ENCODE peak calls at places on chromosomes 11 and 22, in eight cellular contexts. I, U, F, A, P, R, H and X are unnamed samples. For H3K4me1, the result is how much of the 10 kb centered on the place peaks cover.

GRCh38 chr11:13940611-13941256 is 21.8 kb upstream of the SPON1 start:
- DNase-seq in I (no peak), U (no peak), F (no peak), A (no peak), P (no peak), R (no peak), H (no peak), X (no peak)

GRCh38 chr11:74877132-74877531 is 71.8 kb downstream of the XRRA1 start:
- DNase-seq in I (no peak), U (no peak), F (no peak), A (no peak), P (no peak), R (no peak), H (no peak), X (no peak)

GRCh38 chr22:41181349-41182241 is 23.5 kb upstream of the L3MBTL2 start:
- DNase-seq in I (no peak), U (no peak), F (no peak), A (no peak), P (no peak), R (peak), H (no peak), X (no peak)

GRCh38 chr11:92948116-92948515 is 21.3 kb upstream of the MTNR1B start:
- DNase-seq in I (no peak), U (no peak), F (no peak), A (no peak), P (no peak), R (no peak), H (no peak), X (no peak)

GRCh38 chr22:49845666-49846459 is 7.8 kb upstream of the ZBED4 start:
- DNase-seq in I (no peak), U (no peak), F (no peak), A (no peak), P (no peak), R (no peak), H (no peak), X (peak)

GRCh38 chr11:94782446-94782845 is 14.3 kb downstream of the AMOTL1 start:
- DNase-seq in I (no peak), U (no peak), F (no peak), A (no peak), P (no peak), R (no peak), H (no peak), X (no peak)

GRCh38 chr11:1939006-1939626 is 8.0 kb upstream of the MRPL23 start:
- DNase-seq in I (peak), U (no peak), F (no peak), A (no peak), P (peak), R (no peak), H (no peak), X (no peak)

GRCh38 chr11:74783241-74783871 is 34.7 kb downstream of the RNF169 start:
- DNase-seq in I (no peak), U (no peak), F (no peak), A (no peak), P (no peak), R (no peak), H (no peak), X (no peak)

GRCh38 chr11:1139441-1140066 is 18.2 kb upstream of the MUC5AC start:
- DNase-seq in I (no peak), U (no peak), F (no peak), A (no peak), P (no peak), R (no peak), H (no peak), X (no peak)

GRCh38 chr22:23294221-23294620 is 113.9 kb downstream of the BCR start:
- DNase-seq in I (no peak), U (no peak), F (no peak), A (no peak), P (no peak), R (no peak), H (no peak), X (no peak)

GRCh38 chr22:29787371-29787980 is 20.3 kb downstream of the UQCR10 start:
- DNase-seq in I (no peak), U (no peak), F (no peak), A (no peak), P (no peak), R (no peak), H (peak), X (no peak)

GRCh38 chr11:14144905-14145304 is 182.4 kb downstream of the SPON1 start:
- DNase-seq in I (no peak), U (no peak), F (no peak), A (no peak), P (no peak), R (no peak), H (no peak), X (no peak)

GRCh38 chr11:38446336-38446735 is 1848.3 kb upstream of the RAG2 start:
- DNase-seq in I (no peak), U (no peak), F (no peak), A (no peak), P (no peak), R (no peak), H (no peak), X (no peak)

GRCh38 chr11:94928146-94928995 is 45.0 kb downstream of the CWC15 start:
- DNase-seq in I (no peak), U (no peak), F (no peak), A (no peak), P (no peak), R (no peak), H (no peak), X (no peak)

GRCh38 chr11:102171101-102171500 is 60.9 kb downstream of the YAP1 start:
- DNase-seq in I (no peak), U (no peak), F (no peak), A (no peak), P (no peak), R (no peak), H (no peak), X (no peak)

GRCh38 chr22:23315341-23315917 is 135.1 kb downstream of the BCR start:
- DNase-seq in I (peak), U (peak), F (peak), A (peak), P (peak), R (no peak), H (peak), X (peak)

GRCh38 chr11:116990061-116990473 is 108.2 kb downstream of the SIK3 start:
- DNase-seq in I (no peak), U (no peak), F (no peak), A (no peak), P (no peak), R (no peak), H (peak), X (no peak)

GRCh38 chr22:30265851-30266444 is 703 bp downstream of the OSM start:
- DNase-seq in I (peak), U (no peak), F (no peak), A (no peak), P (peak), R (no peak), H (no peak), X (no peak)

GRCh38 chr11:75028321-75029097 is 39.8 kb downstream of the NEU3 start:
- DNase-seq in I (no peak), U (no peak), F (no peak), A (no peak), P (no peak), R (no peak), H (peak), X (no peak)

GRCh38 chr11:70556884-70557741 is 158.8 kb downstream of the CTTN start:
- DNase-seq in I (peak), U (peak), F (no peak), A (no peak), P (no peak), R (no peak), H (no peak), X (no peak)

GRCh38 chr11:1129666-1130160 is 28.0 kb upstream of the MUC5AC start:
- DNase-seq in I (peak), U (no peak), F (no peak), A (no peak), P (peak), R (no peak), H (no peak), X (no peak)

GRCh38 chr11:69308531-69308930 is 14.6 kb downstream of the MYEOV start:
- DNase-seq in I (no peak), U (no peak), F (no peak), A (no peak), P (peak), R (peak), H (no peak), X (no peak)

GRCh38 chr22:44191036-44191454 is 10.3 kb downstream of the PARVG start:
- DNase-seq in I (no peak), U (no peak), F (no peak), A (no peak), P (peak), R (no peak), H (no peak), X (no peak)

GRCh38 chr22:48398181-48398905 is 1429.3 kb downstream of the BRD1 start:
- DNase-seq in I (no peak), U (no peak), F (no peak), A (no peak), P (no peak), R (peak), H (no peak), X (no peak)

GRCh38 chr11:4697583-4697982 is at the start of gene OR51E2:
- DNase-seq in I (no peak), U (no peak), F (peak), A (no peak), P (peak), R (no peak), H (no peak), X (no peak)

GRCh38 chr11:1571760-1572199 is 291 bp downstream of the DUSP8 start:
- DNase-seq in I (no peak), U (no peak), F (no peak), A (no peak), P (no peak), R (no peak), H (no peak), X (no peak)

GRCh38 chr11:26778000-26778757 is 56.3 kb upstream of the SLC5A12 start:
- DNase-seq in I (no peak), U (no peak), F (no peak), A (no peak), P (no peak), R (no peak), H (no peak), X (no peak)

GRCh38 chr11:58286249-58286648 is 18.2 kb upstream of the OR10W1 start:
- DNase-seq in I (no peak), U (peak), F (no peak), A (no peak), P (no peak), R (no peak), H (no peak), X (no peak)

GRCh38 chr11:126140932-126141291 is 70.5 kb downstream of the RPUSD4 start:
- DNase-seq in I (no peak), U (peak), F (peak), A (peak), P (peak), R (no peak), H (peak), X (peak)

GRCh38 chr22:19984851-19985811 is 31.5 kb downstream of the ARVCF start:
- DNase-seq in I (peak), U (no peak), F (no peak), A (no peak), P (no peak), R (no peak), H (no peak), X (no peak)

GRCh38 chr22:19988331-19988808 is 28.3 kb downstream of the ARVCF start:
- DNase-seq in I (peak), U (no peak), F (no peak), A (no peak), P (no peak), R (no peak), H (no peak), X (no peak)

GRCh38 chr22:19987394-19988306 is 29.0 kb downstream of the ARVCF start:
- DNase-seq in I (peak), U (no peak), F (no peak), A (no peak), P (no peak), R (no peak), H (no peak), X (no peak)

GRCh38 chr22:19986011-19986409 is 30.6 kb downstream of the ARVCF start:
- DNase-seq in I (no peak), U (no peak), F (no peak), A (no peak), P (no peak), R (no peak), H (no peak), X (no peak)

GRCh38 chr22:19986410-19987341 is 29.9 kb downstream of the ARVCF start:
- DNase-seq in I (peak), U (peak), F (peak), A (peak), P (peak), R (no peak), H (peak), X (peak)
- TF ChIP-seq POLR2A in I (peak), U (no peak), F (peak), A (peak), P (peak), R (no peak), H (peak), X (no peak)

DNA sequence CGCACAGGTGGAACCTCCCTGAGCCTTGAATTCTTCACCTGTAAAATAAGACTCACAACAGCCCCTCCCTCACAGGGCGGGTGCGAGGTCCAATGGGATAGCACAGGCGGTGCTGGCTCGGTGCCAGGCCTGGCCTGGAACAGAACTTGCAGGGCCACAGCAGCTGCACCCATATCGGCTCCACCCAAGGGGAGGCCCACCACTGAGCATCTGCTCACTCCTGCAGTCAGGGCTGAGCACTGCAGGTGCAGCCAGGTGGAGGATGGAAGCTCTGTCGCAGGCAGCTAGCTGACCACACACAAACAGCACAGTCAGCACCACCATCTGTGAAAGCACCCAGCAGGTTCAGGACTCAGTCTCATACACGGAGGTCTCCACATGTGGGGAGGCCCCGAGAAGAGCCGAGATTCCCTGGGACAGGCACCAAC is 19.6 kb downstream of the VPS37C start:
- DNase-seq in I (no peak), U (no peak), F (peak), A (no peak), P (peak), R (no peak), H (peak), X (no peak)
- TF ChIP-seq CTCF in I (no peak), U (no peak), F (no peak), A (no peak), P (no peak), R (no peak), H (no peak), X (no peak)

GRCh38 chr22:19942886-19943664 is 1.5 kb upstream of the TXNRD2 start:
- DNase-seq in I (no peak), U (peak), F (peak), A (peak), P (peak), R (no peak), H (peak), X (no peak)
- H3K4me1 ChIP-seq in I (under half), U (under half), F (under half), A (half or more), P (half or more), R (under half), H (under half), X (under half)

GRCh38 chr11:67504950-67505561 is at the start of gene PITPNM1:
- DNase-seq in I (peak), U (peak), F (peak), A (peak), P (peak), R (no peak), H (peak), X (no peak)
- TF ChIP-seq POLR2A in I (peak), U (no peak), F (peak), A (no peak), P (no peak), R (no peak), H (peak), X (no peak)

DNA sequence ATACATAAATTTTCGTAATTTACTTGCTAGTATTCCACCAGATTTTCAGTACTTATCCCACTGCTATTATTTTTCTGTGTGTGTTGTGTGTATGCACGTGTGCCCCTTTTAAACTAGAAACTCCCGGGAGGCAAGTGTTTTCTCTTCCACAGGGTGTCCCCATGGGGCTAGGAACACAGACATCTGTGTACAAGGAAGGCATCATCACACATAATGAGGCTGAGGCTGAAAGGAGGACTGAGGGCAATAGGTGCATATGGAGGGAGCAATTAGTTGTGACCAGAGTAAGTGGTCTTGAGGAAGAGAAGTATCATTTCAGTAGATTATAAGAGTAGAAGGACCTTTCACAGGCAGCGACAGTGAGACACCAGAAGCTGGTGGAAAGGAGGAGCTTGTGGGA is 2.1 kb upstream of the DPAGT1 start:
- DNase-seq in I (no peak), U (no peak), F (no peak), A (no peak), P (no peak), R (no peak), H (no peak), X (no peak)
- TF ChIP-seq CTCF in I (no peak), U (no peak), F (no peak), A (no peak), P (no peak), R (no peak), H (no peak), X (no peak)

GRCh38 chr11:107619926-107620325 is 29.0 kb downstream of the ELMOD1 start:
- DNase-seq in I (no peak), U (no peak), F (no peak), A (no peak), P (no peak), R (no peak), H (no peak), X (no peak)

GRCh38 chr11:107623183-107623582 is 32.2 kb downstream of the ELMOD1 start:
- DNase-seq in I (no peak), U (no peak), F (no peak), A (no peak), P (no peak), R (no peak), H (no peak), X (no peak)

GRCh38 chr11:107624983-107625779 is 34.2 kb downstream of the ELMOD1 start:
- DNase-seq in I (no peak), U (no peak), F (no peak), A (no peak), P (no peak), R (no peak), H (no peak), X (no peak)

DNA sequence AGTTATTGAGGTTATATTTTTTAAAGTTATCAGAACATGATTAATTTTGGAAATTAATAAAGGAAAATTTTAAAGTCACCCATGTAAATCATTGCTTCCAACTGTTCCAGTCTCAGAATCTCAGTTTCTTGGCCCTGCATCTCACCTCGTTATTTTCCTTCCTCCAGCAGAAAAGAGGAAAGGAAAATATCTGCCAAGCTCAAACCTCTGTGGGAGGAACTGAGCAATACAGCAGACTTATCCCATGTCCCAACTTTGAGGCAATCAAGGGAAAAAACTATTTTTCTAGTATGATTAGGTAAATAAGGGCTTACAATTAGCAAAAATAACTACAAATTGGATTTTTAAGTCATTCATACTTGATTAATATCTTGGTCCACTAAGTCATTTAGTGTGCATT is 30.1 kb downstream of the ELMOD1 start:
- DNase-seq in I (no peak), U (no peak), F (no peak), A (no peak), P (no peak), R (no peak), H (no peak), X (no peak)
- H3K4me1 ChIP-seq in I (under half), U (under half), F (under half), A (under half), P (under half), R (under half), H (under half), X (under half)